ENCODE peak calls at places on chromosomes 5 and 9, in nine cellular contexts. H is ovary, U is MM.1S, T is progenitor cell of endocrine pancreas, V is bronchial epithelial cell, B is NB4, E is body of pancreas, L is upper lobe of left lung, P is mammary epithelial cell. K is an unnamed sample.

GRCh38 chr5:107781451-107781850 is 110.7 kb upstream of the EFNA5 start:
- DNase-seq in H (no peak), U (no peak), T (no peak), V (peak), B (no peak), E (no peak), L (no peak), P (peak), K (no peak)

GRCh38 chr5:39876146-39876545 is 451.4 kb upstream of the DAB2 start:
- DNase-seq in H (no peak), U (no peak), T (no peak), V (no peak), B (no peak), E (no peak), L (no peak), P (no peak), K (no peak)

GRCh38 chr9:91037511-91038482 is 236.2 kb downstream of the SYK start:
- DNase-seq in H (peak), U (no peak), T (no peak), V (peak), B (peak), E (peak), L (peak), P (peak), K (no peak)

GRCh38 chr5:145236127-145236526 is 599.0 kb downstream of the PRELID2 start:
- DNase-seq in H (no peak), U (no peak), T (no peak), V (no peak), B (no peak), E (no peak), L (no peak), P (no peak), K (no peak)

GRCh38 chr9:77543131-77543822 is 104.8 kb downstream of the GNA14 start:
- DNase-seq in H (no peak), U (no peak), T (no peak), V (no peak), B (no peak), E (no peak), L (no peak), P (no peak), K (no peak)

GRCh38 chr9:110969971-110970381 is 68.3 kb downstream of the LPAR1 start:
- DNase-seq in H (no peak), U (no peak), T (no peak), V (peak), B (no peak), E (no peak), L (no peak), P (peak), K (no peak)

GRCh38 chr5:181051841-181052525 is 11.9 kb downstream of the BTNL9 start:
- DNase-seq in H (no peak), U (no peak), T (no peak), V (no peak), B (no peak), E (no peak), L (no peak), P (no peak), K (no peak)

GRCh38 chr5:84445049-84445685 is 60.5 kb upstream of the EDIL3 start:
- DNase-seq in H (no peak), U (no peak), T (no peak), V (no peak), B (no peak), E (no peak), L (no peak), P (no peak), K (no peak)

GRCh38 chr5:149144637-149145036 is 3.3 kb downstream of the ABLIM3 start:
- DNase-seq in H (no peak), U (no peak), T (no peak), V (no peak), B (no peak), E (no peak), L (no peak), P (no peak), K (no peak)

GRCh38 chr9:1510712-1511111 is 460.6 kb downstream of the DMRT2 start:
- DNase-seq in H (no peak), U (no peak), T (no peak), V (peak), B (no peak), E (no peak), L (no peak), P (peak), K (no peak)

GRCh38 chr9:37215456-37216229 is 95.3 kb downstream of the ZCCHC7 start:
- DNase-seq in H (no peak), U (no peak), T (no peak), V (peak), B (no peak), E (no peak), L (no peak), P (peak), K (no peak)

GRCh38 chr5:138595396-138595795 is 20.2 kb upstream of the HSPA9 start:
- DNase-seq in H (no peak), U (no peak), T (no peak), V (no peak), B (no peak), E (no peak), L (no peak), P (no peak), K (no peak)
- TF ChIP-seq CTCF in H (no peak), U (no peak), T (peak), V (peak), B (no peak), E (no peak), L (no peak), P (peak), K (no peak)

GRCh38 chr5:82794876-82795275 is 282.3 kb downstream of the TMEM167A start:
- DNase-seq in H (no peak), U (no peak), T (no peak), V (peak), B (no peak), E (no peak), L (no peak), P (peak), K (no peak)

GRCh38 chr5:82802954-82803353 is 274.2 kb downstream of the TMEM167A start:
- DNase-seq in H (no peak), U (no peak), T (no peak), V (no peak), B (no peak), E (no peak), L (no peak), P (no peak), K (no peak)

GRCh38 chr5:82798676-82799075 is 278.5 kb downstream of the TMEM167A start:
- DNase-seq in H (no peak), U (no peak), T (no peak), V (no peak), B (no peak), E (no peak), L (no peak), P (no peak), K (no peak)

GRCh38 chr5:82796643-82797416 is 280.4 kb downstream of the TMEM167A start:
- DNase-seq in H (no peak), U (no peak), T (no peak), V (no peak), B (no peak), E (no peak), L (no peak), P (no peak), K (no peak)

GRCh38 chr5:82799346-82800077 is 277.7 kb downstream of the TMEM167A start:
- DNase-seq in H (no peak), U (no peak), T (no peak), V (no peak), B (no peak), E (no peak), L (no peak), P (no peak), K (no peak)
- TF ChIP-seq CTCF in H (no peak), U (no peak), T (no peak), V (no peak), B (no peak), E (no peak), L (no peak), P (no peak), K (no peak)

GRCh38 chr5:112141582-112141981 is 277.5 kb downstream of the EPB41L4A start:
- DNase-seq in H (no peak), U (no peak), T (no peak), V (no peak), B (no peak), E (no peak), L (no peak), P (no peak), K (no peak)
- TF ChIP-seq CTCF in H (no peak), U (no peak), T (no peak), V (no peak), B (no peak), E (no peak), L (no peak), P (no peak), K (no peak)

GRCh38 chr5:73791389-73791788 is 165.4 kb downstream of the ARHGEF28 start:
- DNase-seq in H (no peak), U (no peak), T (no peak), V (no peak), B (no peak), E (no peak), L (no peak), P (no peak), K (no peak)
- TF ChIP-seq CTCF in H (no peak), U (no peak), T (no peak), V (no peak), B (no peak), E (no peak), L (no peak), P (no peak), K (no peak)

GRCh38 chr5:80411589-80412219 is 3.8 kb downstream of the ZFYVE16 start:
- DNase-seq in H (no peak), U (no peak), T (no peak), V (no peak), B (no peak), E (no peak), L (no peak), P (no peak), K (no peak)

GRCh38 chr5:80408976-80409926 is 1.4 kb downstream of the ZFYVE16 start:
- DNase-seq in H (no peak), U (no peak), T (no peak), V (no peak), B (no peak), E (no peak), L (no peak), P (peak), K (no peak)

GRCh38 chr5:80406980-80407734 is 707 bp upstream of the ZFYVE16 start:
- DNase-seq in H (peak), U (peak), T (no peak), V (peak), B (peak), E (peak), L (peak), P (peak), K (no peak)

GRCh38 chr5:80408475-80408875 is 611 bp downstream of the ZFYVE16 start:
- DNase-seq in H (no peak), U (peak), T (peak), V (peak), B (peak), E (peak), L (peak), P (peak), K (no peak)

GRCh38 chr5:80407735-80408474 is at the start of gene ZFYVE16:
- DNase-seq in H (peak), U (peak), T (peak), V (peak), B (peak), E (peak), L (peak), P (peak), K (peak)
- TF ChIP-seq CTCF in H (no peak), U (no peak), T (peak), V (peak), B (no peak), E (peak), L (peak), P (peak), K (no peak)